ENCODE peak calls at places on chromosome 18, in seven cellular contexts. O, W, B, K, J, P and Z are unnamed samples.

GRCh38 chr18:55779711-55780590 is 192.0 kb upstream of the TCF4 start:
- DNase-seq in J (no peak), O (no peak), B (no peak), W (no peak), P (peak), K (peak), Z (peak)

GRCh38 chr18:59005266-59005665 is 134.4 kb upstream of the SEC11C start:
- DNase-seq in O (no peak), K (no peak), B (no peak), P (no peak), W (no peak), J (no peak), Z (peak)

GRCh38 chr18:58241877-58242276 is 197.9 kb downstream of the NEDD4L start:
- DNase-seq in B (peak), P (no peak), J (no peak), W (no peak), O (no peak), K (no peak), Z (no peak)

GRCh38 chr18:54335638-54336173 is 22.0 kb downstream of the STARD6 start:
- DNase-seq in W (no peak), P (no peak), B (no peak), K (no peak), O (no peak), J (no peak), Z (no peak)

GRCh38 chr18:2482711-2483475 is 88.4 kb downstream of the METTL4 start:
- DNase-seq in W (no peak), O (no peak), B (no peak), P (no peak), J (no peak), K (no peak), Z (no peak)

GRCh38 chr18:61658431-61658830 is 234.4 kb downstream of the RNF152 start:
- DNase-seq in O (no peak), P (no peak), W (no peak), B (no peak), J (no peak), K (no peak), Z (no peak)

GRCh38 chr18:27750014-27750413 is 426.9 kb downstream of the CDH2 start:
- DNase-seq in W (no peak), K (no peak), O (no peak), P (no peak), J (no peak), B (peak), Z (peak)

GRCh38 chr18:12532661-12533060 is 124.9 kb downstream of the PRELID3A start:
- DNase-seq in W (no peak), K (no peak), B (no peak), J (no peak), O (no peak), P (no peak), Z (no peak)